ENCODE peak calls at places on chromosomes 1 and 21, in ten cellular contexts. H is fibroblast of lung; B is Peyer's patch; X is uterus; U is astrocyte; E is colonic mucosa; O is esophagus muscularis mucosa; J is gastrocnemius medialis; D is testis; Y is CD8-positive, alpha-beta memory T cell. L is an unnamed sample.

GRCh38 chr1:78325293-78325692 is 165.5 kb upstream of the PTGFR start:
- DNase-seq in J (no peak), X (no peak), B (no peak), D (no peak), O (no peak), H (no peak), E (no peak), U (no peak), Y (no peak), L (no peak)

GRCh38 chr1:153358691-153358975 is 979 bp downstream of the S100A9 start:
- DNase-seq in J (no peak), E (peak; percentile 12), B (no peak), D (no peak), U (no peak), O (peak; percentile 57), Y (no peak), H (no peak), X (no peak), L (no peak)

GRCh38 chr1:154747841-154748766 is 122.0 kb downstream of the KCNN3 start:
- DNase-seq in Y (peak; percentile 35), B (peak; percentile 43), J (no peak), E (no peak), U (no peak), O (peak; percentile 95), X (peak; percentile 67), H (peak; percentile 27), D (no peak), L (no peak)

GRCh38 chr1:19683351-19683750 is 18.7 kb downstream of the HTR6 start:
- DNase-seq in Y (no peak), J (no peak), D (no peak), E (no peak), U (no peak), B (no peak), H (no peak), O (no peak), X (no peak), L (no peak)

GRCh38 chr1:90707363-90707710 is 9.8 kb downstream of the BARHL2 start:
- DNase-seq in J (no peak), H (no peak), Y (no peak), E (no peak), X (no peak), B (no peak), D (peak; percentile 76), O (peak; percentile 89), U (peak; percentile 12), L (peak; percentile 64)

GRCh38 chr1:29653034-29653810 is 416.9 kb downstream of the PTPRU start:
- DNase-seq in X (no peak), H (no peak), D (no peak), E (peak; percentile 6), U (no peak), O (no peak), B (peak; percentile 4), Y (no peak), J (no peak), L (no peak)

GRCh38 chr21:45848805-45849204 is 132.8 kb upstream of the COL6A1 start:
- DNase-seq in X (no peak), U (no peak), D (no peak), H (no peak), J (no peak), Y (no peak), O (no peak), B (no peak), E (no peak), L (no peak)

GRCh38 chr1:39816431-39817090 is 27.9 kb upstream of the BMP8B start:
- DNase-seq in O (no peak), Y (peak; percentile 37), D (peak; percentile 82), X (peak; percentile 69), E (peak; percentile 82), J (peak; percentile 59), U (peak; percentile 69), B (peak; percentile 71), H (peak; percentile 75), L (peak; percentile 62)

GRCh38 chr1:10785855-10786638 is 10.4 kb downstream of the CASZ1 start:
- DNase-seq in E (no peak), U (no peak), D (no peak), H (no peak), O (no peak), J (no peak), B (no peak), Y (no peak), X (no peak), L (no peak)

GRCh38 chr1:212030936-212031528 is 4.3 kb downstream of the INTS7 start:
- DNase-seq in Y (no peak), J (no peak), H (peak; percentile 87), O (no peak), E (no peak), B (no peak), X (no peak), D (no peak), U (peak; percentile 84), L (peak; percentile 46)

GRCh38 chr1:33183306-33183705 is 1.5 kb upstream of the TRIM62 start:
- DNase-seq in J (no peak), U (no peak), E (no peak), Y (no peak), D (no peak), B (no peak), O (peak; percentile 31), X (no peak), H (no peak), L (no peak)

GRCh38 chr1:72064301-72064700 is 218.0 kb downstream of the NEGR1 start:
- DNase-seq in X (no peak), U (no peak), J (no peak), Y (no peak), O (no peak), H (no peak), B (no peak), D (no peak), E (no peak), L (no peak)

DNA sequence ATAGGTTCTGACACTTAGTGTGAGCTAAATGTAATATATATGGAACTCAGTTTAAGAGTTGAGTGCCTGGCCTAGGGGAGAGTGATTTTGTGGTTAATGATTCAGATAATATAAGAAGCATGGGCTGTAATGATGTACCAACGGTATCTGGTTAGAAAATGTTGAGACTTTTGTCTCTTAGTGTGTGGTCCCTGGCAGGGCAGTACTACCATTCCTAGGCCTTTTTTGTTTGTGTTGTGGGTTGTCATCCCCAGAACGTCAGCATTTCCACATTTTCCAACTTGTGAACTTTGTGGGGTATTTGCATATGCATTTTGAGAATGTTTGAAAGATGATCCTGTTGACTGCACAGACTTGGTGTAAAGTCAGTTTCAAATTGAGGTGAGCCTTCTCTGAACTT is 11.4 kb downstream of the NEK7 start:
- DNase-seq in O (no peak), E (no peak), X (no peak), B (no peak), H (peak; percentile 54), U (peak; percentile 91), D (no peak), J (no peak), Y (no peak), L (no peak)
- H3K4me3 ChIP-seq in O (no peak overlapping the region), E (no peak overlapping the region), X (no peak overlapping the region), B (no peak overlapping the region), H (no peak overlapping the region), U (no peak overlapping the region), D (no peak overlapping the region), J (no peak overlapping the region), Y (peak overlapping the region; percentile 17), L (no peak overlapping the region)

GRCh38 chr1:173934440-173934839 is 17.3 kb upstream of the SERPINC1 start:
- DNase-seq in O (no peak), J (no peak), U (no peak), E (no peak), Y (no peak), X (no peak), H (no peak), B (no peak), D (no peak), L (no peak)

GRCh38 chr1:173937062-173937461 is 19.9 kb upstream of the SERPINC1 start:
- DNase-seq in Y (no peak), D (no peak), J (no peak), B (no peak), H (no peak), U (no peak), O (no peak), X (no peak), E (no peak), L (no peak)
- H3K36me3 ChIP-seq in Y (peaks cover 15% of the 10 kb centered on the region), D (no peaks in the 10 kb centered on the region), J (peaks cover 9% of the 10 kb centered on the region), B (no peaks in the 10 kb centered on the region), H (peaks cover 2% of the 10 kb centered on the region), U (peaks cover 38% of the 10 kb centered on the region), O (peaks cover 44% of the 10 kb centered on the region), X (no peaks in the 10 kb centered on the region), E (peaks cover 17% of the 10 kb centered on the region), L (peaks cover 46% of the 10 kb centered on the region)

GRCh38 chr1:27568247-27569087 is 35.5 kb downstream of the AHDC1 start:
- DNase-seq in J (peak; percentile 98), B (peak; percentile 95), D (peak; percentile 97), U (peak; percentile 78), Y (peak; percentile 91), O (peak; percentile 98), H (peak; percentile 87), E (peak; percentile 98), X (peak; percentile 98), L (no peak)
- H3K4me3 ChIP-seq in J (peak overlapping the region; percentile 30), B (peak overlapping the region; percentile 33), D (peak overlapping the region; percentile 34), U (no peak overlapping the region), Y (peak overlapping the region; percentile 30), O (peak overlapping the region; percentile 47), H (peak overlapping the region; percentile 35), E (peak overlapping the region; percentile 32), X (peak overlapping the region; percentile 31), L (no peak overlapping the region)

DNA sequence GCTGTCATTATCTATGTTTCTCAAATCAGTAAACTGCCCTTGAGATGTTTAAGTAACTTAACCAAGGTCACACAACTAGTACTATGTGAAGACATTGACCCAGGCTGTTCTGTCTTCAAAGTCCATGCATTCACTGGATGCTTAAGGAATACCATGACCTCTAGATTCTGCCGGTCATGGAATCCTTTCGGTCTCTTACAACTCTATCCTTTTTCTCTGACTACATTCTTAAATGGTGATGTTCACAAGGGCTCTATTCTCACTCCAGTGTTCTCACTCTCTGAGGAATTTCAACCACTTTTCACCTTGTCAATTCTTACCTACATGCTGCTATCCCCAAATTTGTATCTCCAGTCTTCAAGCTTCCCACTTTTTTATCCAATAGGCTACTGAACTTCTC is 15.2 kb downstream of the CRYZ start:
- DNase-seq in B (no peak), O (no peak), U (no peak), D (no peak), Y (no peak), J (no peak), E (no peak), X (no peak), H (no peak), L (no peak)
- H3K36me3 ChIP-seq in B (no peaks in the 10 kb centered on the region), O (peaks cover 44% of the 10 kb centered on the region), U (peaks cover 36% of the 10 kb centered on the region), D (no peaks in the 10 kb centered on the region), Y (peaks cover 32% of the 10 kb centered on the region), J (no peaks in the 10 kb centered on the region), E (no peaks in the 10 kb centered on the region), X (no peaks in the 10 kb centered on the region), H (peaks cover 5% of the 10 kb centered on the region), L (peaks cover 13% of the 10 kb centered on the region)

GRCh38 chr21:41316200-41316599 is 401 bp upstream of the FAM3B start:
- DNase-seq in Y (no peak), H (no peak), E (no peak), D (no peak), O (no peak), X (no peak), B (no peak), J (no peak), U (no peak), L (no peak)
- H3K4me3 ChIP-seq in Y (no peak overlapping the region), H (no peak overlapping the region), E (peak overlapping the region; percentile 12), D (no peak overlapping the region), O (peak overlapping the region; percentile 36), X (no peak overlapping the region), B (peak overlapping the region; percentile 41), J (peak overlapping the region; percentile 27), U (no peak overlapping the region), L (no peak overlapping the region)

GRCh38 chr1:160131803-160132565 is 16.4 kb downstream of the ATP1A2 start:
- DNase-seq in Y (no peak), H (no peak), E (no peak), U (no peak), O (no peak), B (no peak), J (peak; percentile 98), D (peak; percentile 78), X (no peak), L (no peak)
- H3K36me3 ChIP-seq in Y (no peaks in the 10 kb centered on the region), H (no peaks in the 10 kb centered on the region), E (no peaks in the 10 kb centered on the region), U (no peaks in the 10 kb centered on the region), O (peaks cover 45% of the 10 kb centered on the region), B (no peaks in the 10 kb centered on the region), J (no peaks in the 10 kb centered on the region), D (no peaks in the 10 kb centered on the region), X (no peaks in the 10 kb centered on the region), L (no peaks in the 10 kb centered on the region)